ENCODE peak calls at places on chromosomes 13 and 19, in seven cellular contexts. V, D, I, H, Z, K and E are unnamed samples.

GRCh38 chr19:13102666-13103584 is at the start of gene LYL1:
- DNase-seq in V (peak), D (no peak), I (peak), H (no peak), Z (no peak), K (no peak), E (peak)

GRCh38 chr13:32016631-32017030 is 14.9 kb upstream of the FRY start:
- DNase-seq in V (no peak), D (no peak), I (no peak), H (no peak), Z (no peak), K (no peak), E (no peak)

GRCh38 chr13:101639711-101640110 is 187.2 kb downstream of the ITGBL1 start:
- DNase-seq in V (no peak), D (no peak), I (no peak), H (no peak), Z (no peak), K (no peak), E (no peak)

GRCh38 chr19:18768046-18768771 is 22.9 kb downstream of the COMP start:
- DNase-seq in V (no peak), D (no peak), I (peak), H (no peak), Z (no peak), K (no peak), E (no peak)

GRCh38 chr19:19866599-19867248 is 1.0 kb downstream of the ZNF253 start:
- DNase-seq in V (peak), D (no peak), I (peak), H (peak), Z (no peak), K (peak), E (no peak)

GRCh38 chr19:48859711-48860572 is 8.5 kb downstream of the PLEKHA4 start:
- DNase-seq in V (no peak), D (no peak), I (peak), H (no peak), Z (no peak), K (no peak), E (peak)

GRCh38 chr13:23506821-23507210 is 63.4 kb upstream of the TNFRSF19 start:
- DNase-seq in V (no peak), D (no peak), I (no peak), H (peak), Z (no peak), K (no peak), E (no peak)

GRCh38 chr19:14248578-14249011 is 42.6 kb upstream of the ADGRL1 start:
- DNase-seq in V (peak), D (peak), I (peak), H (peak), Z (no peak), K (peak), E (peak)

GRCh38 chr13:52750713-52751112 is 11.1 kb upstream of the CNMD start:
- DNase-seq in V (no peak), D (no peak), I (no peak), H (no peak), Z (no peak), K (no peak), E (no peak)

GRCh38 chr19:14580623-14581237 is 2.2 kb upstream of the CLEC17A start:
- DNase-seq in V (no peak), D (no peak), I (no peak), H (no peak), Z (no peak), K (no peak), E (no peak)

GRCh38 chr19:6572217-6572616 is 18.7 kb downstream of the CD70 start:
- DNase-seq in V (peak), D (no peak), I (no peak), H (no peak), Z (no peak), K (peak), E (peak)

GRCh38 chr19:55319786-55320185 is 5.4 kb downstream of the TMEM150B start:
- DNase-seq in V (no peak), D (no peak), I (peak), H (peak), Z (no peak), K (peak), E (peak)

GRCh38 chr13:31835932-31836331 is 96.6 kb downstream of the RXFP2 start:
- DNase-seq in V (no peak), D (no peak), I (no peak), H (peak), Z (no peak), K (no peak), E (no peak)

GRCh38 chr19:5338661-5339469 is 1.7 kb downstream of the PTPRS start:
- DNase-seq in V (no peak), D (no peak), I (peak), H (no peak), Z (no peak), K (peak), E (no peak)

GRCh38 chr13:72820156-72820897 is 38.4 kb downstream of the PIBF1 start:
- DNase-seq in V (no peak), D (no peak), I (no peak), H (peak), Z (no peak), K (no peak), E (no peak)

GRCh38 chr13:98657506-98658085 is 80.7 kb upstream of the STK24 start:
- DNase-seq in V (no peak), D (no peak), I (no peak), H (no peak), Z (no peak), K (no peak), E (no peak)

GRCh38 chr13:51342706-51343105 is 3.2 kb downstream of the SERPINE3 start:
- DNase-seq in V (no peak), D (no peak), I (no peak), H (peak), Z (no peak), K (no peak), E (no peak)